ENCODE peak calls at places on chromosomes 11 and 22, in eight cellular contexts. O is OCI-LY7, Z is stomach, P is heart left ventricle, H is gastrocnemius medialis, B is IMR-90, M is lower lobe of right lung, E is A549. L is an unnamed sample.
A peak's percentile ranks its signal among the peaks of the same experiment; 100 is the strongest.

GRCh38 chr11:70203749-70204465 is 811 bp downstream of the FADD start:
- DNase-seq in O (peak; percentile 75), Z (peak; percentile 67), P (peak; percentile 73), H (peak; percentile 26), B (peak; percentile 86), M (peak; percentile 59), E (peak; percentile 54), L (no peak)

GRCh38 chr11:33835143-33835878 is 56.6 kb downstream of the LMO2 start:
- DNase-seq in O (peak; percentile 21), Z (no peak), P (no peak), H (no peak), B (peak; percentile 76), M (no peak), E (peak; percentile 35), L (peak; percentile 51)

GRCh38 chr11:96465537-96465936 is 75.7 kb downstream of the JRKL start:
- DNase-seq in O (no peak), Z (no peak), P (peak; percentile 21), H (no peak), B (no peak), M (no peak), E (no peak), L (peak; percentile 8)

GRCh38 chr11:120130176-120130980 is 7.5 kb downstream of the TRIM29 start:
- DNase-seq in O (no peak), Z (no peak), P (no peak), H (no peak), B (no peak), M (peak; percentile 10), E (no peak), L (no peak)

GRCh38 chr22:35917651-35918050 is 111.0 kb downstream of the RBFOX2 start:
- DNase-seq in O (no peak), Z (no peak), P (no peak), H (no peak), B (no peak), M (no peak), E (no peak), L (no peak)

GRCh38 chr11:86575208-86575855 is 97.1 kb downstream of the ME3 start:
- DNase-seq in O (no peak), Z (no peak), P (no peak), H (no peak), B (peak; percentile 72), M (no peak), E (no peak), L (no peak)

GRCh38 chr22:35839811-35840739 is 122.4 kb downstream of the APOL5 start:
- DNase-seq in O (peak; percentile 74), Z (peak; percentile 72), P (peak; percentile 85), H (peak; percentile 74), B (peak; percentile 98), M (peak; percentile 84), E (peak; percentile 62), L (peak; percentile 83)

GRCh38 chr11:121711236-121711635 is 258.5 kb upstream of the SORL1-AS1 start:
- DNase-seq in O (no peak), Z (no peak), P (no peak), H (no peak), B (peak; percentile 17), M (no peak), E (no peak), L (no peak)

GRCh38 chr11:37988031-37988430 is 1390.0 kb upstream of the RAG2 start:
- DNase-seq in O (no peak), Z (no peak), P (peak; percentile 10), H (no peak), B (peak; percentile 17), M (no peak), E (no peak), L (no peak)

GRCh38 chr11:45146072-45147016 is at the start of gene PRDM11:
- DNase-seq in O (peak; percentile 75), Z (peak; percentile 73), P (peak; percentile 66), H (peak; percentile 50), B (peak; percentile 72), M (peak; percentile 61), E (peak; percentile 80), L (no peak)

GRCh38 chr11:68379216-68379615 is 66.8 kb downstream of the LRP5 start:
- DNase-seq in O (no peak), Z (no peak), P (no peak), H (no peak), B (no peak), M (no peak), E (no peak), L (no peak)

GRCh38 chr11:93221539-93221938 is 23.7 kb upstream of the SLC36A4 start:
- DNase-seq in O (no peak), Z (no peak), P (no peak), H (no peak), B (no peak), M (no peak), E (no peak), L (no peak)

GRCh38 chr11:75524576-75525432 is 937 bp downstream of the GDPD5 start:
- DNase-seq in O (peak; percentile 40), Z (peak; percentile 27), P (peak; percentile 26), H (no peak), B (peak; percentile 34), M (no peak), E (peak; percentile 28), L (no peak)

GRCh38 chr11:30435488-30435887 is 112.6 kb downstream of the ARL14EP start:
- DNase-seq in O (no peak), Z (no peak), P (no peak), H (no peak), B (no peak), M (no peak), E (no peak), L (no peak)

GRCh38 chr11:83840326-83840725 is 554.2 kb upstream of the CCDC90B start:
- DNase-seq in O (no peak), Z (no peak), P (no peak), H (no peak), B (no peak), M (no peak), E (no peak), L (no peak)

GRCh38 chr11:122709042-122709760 is 53.7 kb downstream of the UBASH3B start:
- DNase-seq in O (no peak), Z (no peak), P (no peak), H (no peak), B (peak; percentile 82), M (no peak), E (no peak), L (no peak)

GRCh38 chr22:29302681-29303465 is 3.6 kb upstream of the GAS2L1 start:
- DNase-seq in O (no peak), Z (peak; percentile 64), P (no peak), H (no peak), B (no peak), M (no peak), E (no peak), L (peak; percentile 52)

GRCh38 chr11:59285716-59286260 is 72.9 kb upstream of the OR5AN1 start:
- DNase-seq in O (no peak), Z (no peak), P (no peak), H (no peak), B (no peak), M (no peak), E (no peak), L (no peak)
- TF ChIP-seq CTCF in O (no peak), Z (no peak), P (no peak), H (no peak), B (no peak), M (no peak), E (no peak), L (no peak)

GRCh38 chr11:63813563-63814382 is 517 bp downstream of the SPINDOC start:
- DNase-seq in O (peak; percentile 68), Z (peak; percentile 33), P (peak; percentile 47), H (peak; percentile 11), B (peak; percentile 50), M (peak; percentile 72), E (peak; percentile 38), L (no peak)
- H3K4me3 ChIP-seq in O (peak overlapping the region; percentile 83), Z (peak overlapping the region; percentile 99), P (peak overlapping the region; percentile 77), H (peak overlapping the region; percentile 88), B (peak overlapping the region; percentile 98), M (peak overlapping the region; percentile 99), E (peak overlapping the region; percentile 94), L (peak overlapping the region; percentile 73)

GRCh38 chr22:37289156-37289735 is 6.9 kb downstream of the CYTH4 start:
- DNase-seq in O (no peak), Z (no peak), P (no peak), H (no peak), B (no peak), M (no peak), E (no peak), L (no peak)

GRCh38 chr22:37284807-37285355 is 2.6 kb downstream of the CYTH4 start:
- DNase-seq in O (peak; percentile 85), Z (peak; percentile 40), P (peak; percentile 65), H (peak; percentile 26), B (no peak), M (peak; percentile 83), E (no peak), L (no peak)

GRCh38 chr22:37288521-37288920 is 6.2 kb downstream of the CYTH4 start:
- DNase-seq in O (no peak), Z (no peak), P (no peak), H (no peak), B (no peak), M (no peak), E (no peak), L (no peak)

GRCh38 chr22:37285937-37286336 is 3.6 kb downstream of the CYTH4 start:
- DNase-seq in O (no peak), Z (no peak), P (no peak), H (no peak), B (no peak), M (no peak), E (no peak), L (no peak)

DNA sequence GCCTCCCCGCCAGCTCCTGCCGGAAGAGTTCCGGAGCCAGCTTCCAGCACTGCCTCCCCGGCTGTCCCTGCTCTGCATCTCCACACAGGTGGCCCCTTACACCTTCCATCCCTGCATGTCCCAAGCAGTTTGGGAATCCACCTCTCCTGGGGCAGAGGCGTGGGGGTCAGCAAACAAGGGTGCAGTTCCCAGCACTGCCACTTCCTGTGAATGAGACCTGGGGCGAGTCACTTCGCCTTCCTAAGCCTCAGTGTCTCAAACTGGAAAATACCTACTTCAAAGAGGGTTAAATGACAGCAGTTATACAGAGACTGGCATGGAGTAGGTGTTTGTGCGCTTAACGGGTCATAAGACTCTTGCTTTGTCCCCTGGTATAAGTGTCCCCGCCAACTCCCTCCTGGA is 5.2 kb downstream of the CYTH4 start:
- DNase-seq in O (no peak), Z (no peak), P (no peak), H (no peak), B (no peak), M (no peak), E (no peak), L (no peak)
- TF ChIP-seq CTCF in O (no peak), Z (no peak), P (no peak), H (no peak), B (no peak), M (no peak), E (no peak), L (no peak)

GRCh38 chr11:67057410-67057757 is 737 bp downstream of the RHOD start:
- DNase-seq in O (no peak), Z (no peak), P (no peak), H (no peak), B (no peak), M (no peak), E (no peak), L (no peak)
- H3K4me3 ChIP-seq in O (no peak overlapping the region), Z (peak overlapping the region; percentile 67), P (peak overlapping the region; percentile 52), H (peak overlapping the region; percentile 55), B (no peak overlapping the region), M (peak overlapping the region; percentile 72), E (peak overlapping the region; percentile 66), L (peak overlapping the region; percentile 77)

L was measured in LNCaP clone FGC.